ENCODE peak calls at places on chromosomes 12 and 14, in four cellular contexts. N, X, L and C are unnamed samples.

GRCh38 chr12:132554857-132555630 is 55.3 kb downstream of the LRCOL1 start:
- DNase-seq in L (no peak), X (peak; percentile 20), N (no peak), C (no peak)

GRCh38 chr12:52681551-52682380 is 1.6 kb upstream of the KRT1 start:
- DNase-seq in X (no peak), L (no peak), N (no peak), C (no peak)

GRCh38 chr14:95098984-95099599 is 58.2 kb downstream of the DICER1 start:
- DNase-seq in N (no peak), X (peak; percentile 80), L (peak; percentile 49), C (peak; percentile 62)

GRCh38 chr14:49950275-49951250 is 57.7 kb downstream of the ARF6 start:
- DNase-seq in N (no peak), L (no peak), X (peak; percentile 15), C (no peak)

GRCh38 chr12:41907036-41907435 is 237.6 kb downstream of the GXYLT1 start:
- DNase-seq in L (no peak), N (no peak), X (no peak), C (no peak)

GRCh38 chr14:104237651-104238423 is 99.5 kb downstream of the KIF26A start:
- DNase-seq in X (no peak), L (no peak), N (no peak), C (no peak)

GRCh38 chr14:23727566-23728335 is 91.6 kb downstream of the DHRS2 start:
- DNase-seq in X (peak; percentile 43), N (peak; percentile 12), L (peak; percentile 26), C (peak; percentile 24)

GRCh38 chr12:12718382-12718761 is 1.2 kb downstream of the CDKN1B start:
- DNase-seq in N (no peak), L (no peak), X (no peak), C (no peak)

GRCh38 chr12:59040651-59041050 is 120.3 kb upstream of the LRIG3 start:
- DNase-seq in N (no peak), L (peak; percentile 71), X (peak; percentile 90), C (peak; percentile 90)

GRCh38 chr14:44010071-44010470 is 497.0 kb downstream of the FSCB start:
- DNase-seq in L (no peak), N (no peak), X (no peak), C (no peak)

GRCh38 chr12:116547955-116548471 is 11.2 kb upstream of the MAP1LC3B2 start:
- DNase-seq in X (peak; percentile 34), L (no peak), N (no peak), C (peak; percentile 64)

GRCh38 chr12:12501121-12501520 is 61.5 kb downstream of the DUSP16 start:
- DNase-seq in L (no peak), N (no peak), X (no peak), C (no peak)

GRCh38 chr12:120276734-120277133 is 11.2 kb upstream of the PXN start:
- DNase-seq in L (no peak), N (no peak), X (peak; percentile 54), C (no peak)

GRCh38 chr14:64296561-64296960 is 2.4 kb upstream of the ESR2 start:
- DNase-seq in N (no peak), L (peak; percentile 34), X (peak; percentile 57), C (peak; percentile 38)

GRCh38 chr14:64303471-64303917 is 9.3 kb upstream of the ESR2 start:
- DNase-seq in N (peak; percentile 42), L (peak; percentile 33), X (peak; percentile 69), C (peak; percentile 71)

GRCh38 chr14:64294672-64295413 is 672 bp upstream of the ESR2 start:
- DNase-seq in L (peak; percentile 40), N (peak; percentile 67), X (peak; percentile 56), C (peak; percentile 56)

GRCh38 chr14:64293976-64294671 is at the start of gene ESR2:
- DNase-seq in L (peak; percentile 4), N (peak; percentile 33), X (peak; percentile 37), C (peak; percentile 51)

GRCh38 chr14:64298773-64299172 is 4.6 kb upstream of the ESR2 start:
- DNase-seq in X (peak; percentile 5), L (peak; percentile 1), N (peak; percentile 9), C (no peak)
- TF ChIP-seq CTCF in X (no peak), L (no peak), N (peak; percentile 17), C (no peak)

GRCh38 chr14:99717682-99718013 is 33.5 kb downstream of the CYP46A1 start:
- DNase-seq in L (no peak), N (no peak), X (no peak), C (no peak)

GRCh38 chr14:99713972-99714371 is 29.9 kb downstream of the CYP46A1 start:
- DNase-seq in X (no peak), N (no peak), L (no peak), C (no peak)

GRCh38 chr14:99716091-99716849 is 32.2 kb downstream of the CYP46A1 start:
- DNase-seq in X (no peak), L (no peak), N (no peak), C (no peak)

GRCh38 chr14:99716850-99717681 is 33.0 kb downstream of the CYP46A1 start:
- DNase-seq in L (no peak), N (no peak), X (no peak), C (no peak)

DNA sequence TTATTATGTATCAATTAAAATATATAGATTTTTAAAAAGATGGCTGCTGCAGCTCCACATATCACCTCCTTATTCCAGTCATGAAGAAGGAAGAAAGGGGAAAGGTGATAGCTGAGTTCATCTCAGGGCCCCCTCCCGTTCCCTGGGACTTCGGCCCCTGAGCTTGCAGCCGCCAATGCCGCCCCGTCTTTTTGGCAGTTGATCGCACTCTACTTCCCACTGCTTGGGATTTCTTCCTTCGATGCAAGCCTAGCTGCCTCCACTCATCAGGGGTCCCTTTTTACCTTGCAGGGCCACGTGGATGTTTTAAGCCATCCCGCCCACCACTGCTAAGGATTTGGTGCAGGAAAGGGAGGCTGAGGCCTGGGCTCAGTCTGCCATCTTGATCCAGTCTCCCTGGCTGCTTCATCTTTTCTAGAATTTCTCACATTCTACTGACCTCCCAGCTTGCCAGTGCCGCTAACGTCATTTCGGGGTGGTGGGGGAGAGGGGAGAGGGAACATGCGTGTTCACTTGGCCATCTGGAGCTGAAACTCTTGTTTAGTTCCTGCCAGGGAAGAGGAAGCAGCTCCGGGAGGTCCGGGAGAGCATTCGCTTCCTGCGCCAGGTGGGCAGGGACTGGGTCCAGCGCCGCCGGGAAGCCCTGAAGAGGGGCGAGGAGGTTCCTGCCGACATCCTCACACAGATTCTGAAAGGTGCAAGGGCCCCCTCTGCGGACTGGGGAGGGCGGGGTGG is 31.3 kb downstream of the CYP46A1 start:
- DNase-seq in N (no peak), L (no peak), X (no peak), C (no peak)
- H3K4me3 ChIP-seq in N (no peak overlapping the region), L (no peak overlapping the region), X (no peak overlapping the region), C (no peak overlapping the region)

GRCh38 chr12:31589896-31590729 is 823 bp downstream of the DENND5B start:
- DNase-seq in X (peak; percentile 56), N (peak; percentile 57), L (peak; percentile 52), C (peak; percentile 65)
- TF ChIP-seq CTCF in X (no peak), N (peak; percentile 3), L (no peak), C (no peak)

DNA sequence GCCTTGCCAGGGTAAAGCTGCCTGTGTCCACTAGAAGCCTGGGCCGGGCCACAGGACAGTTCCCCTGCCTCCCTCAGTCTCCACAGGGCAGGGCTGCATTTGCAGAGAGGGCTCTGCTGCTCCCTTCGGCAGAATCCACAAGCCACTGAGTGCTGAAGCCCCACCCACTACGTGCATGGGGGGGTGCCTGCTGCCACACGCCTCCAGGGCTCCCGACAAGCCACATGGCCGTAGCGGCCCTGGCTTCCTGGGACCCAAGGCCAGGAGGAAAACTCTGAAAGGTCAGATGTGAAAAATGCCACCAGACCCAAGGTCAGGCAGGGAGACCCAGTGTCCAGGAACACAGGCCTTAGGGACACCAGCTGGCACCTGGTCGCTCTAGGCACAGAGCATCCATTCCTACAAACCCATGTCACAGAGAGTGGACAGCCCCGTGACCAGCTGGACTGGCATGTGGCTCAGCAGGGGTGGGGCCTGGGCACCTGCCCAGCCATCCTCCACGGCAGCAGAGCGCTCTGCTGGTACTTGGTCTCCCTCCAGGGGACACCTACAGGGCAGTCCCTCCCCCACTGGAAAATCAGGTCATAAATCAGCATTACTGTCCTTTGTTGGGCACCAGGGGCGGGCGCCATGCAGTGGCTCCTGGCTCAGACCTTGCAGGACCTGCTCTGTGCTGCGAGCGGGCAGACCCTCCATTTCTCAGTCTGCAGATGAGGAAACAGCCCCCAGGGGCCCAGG is 42.9 kb downstream of the CCDC85C start:
- DNase-seq in N (no peak), X (no peak), L (no peak), C (no peak)
- H3K4me3 ChIP-seq in N (no peak overlapping the region), X (no peak overlapping the region), L (no peak overlapping the region), C (no peak overlapping the region)

GRCh38 chr14:93982684-93983007 is 6.3 kb upstream of the ASB2 start:
- DNase-seq in N (no peak), X (no peak), L (no peak), C (no peak)
- TF ChIP-seq CTCF in N (no peak), X (no peak), L (no peak), C (no peak)

DNA sequence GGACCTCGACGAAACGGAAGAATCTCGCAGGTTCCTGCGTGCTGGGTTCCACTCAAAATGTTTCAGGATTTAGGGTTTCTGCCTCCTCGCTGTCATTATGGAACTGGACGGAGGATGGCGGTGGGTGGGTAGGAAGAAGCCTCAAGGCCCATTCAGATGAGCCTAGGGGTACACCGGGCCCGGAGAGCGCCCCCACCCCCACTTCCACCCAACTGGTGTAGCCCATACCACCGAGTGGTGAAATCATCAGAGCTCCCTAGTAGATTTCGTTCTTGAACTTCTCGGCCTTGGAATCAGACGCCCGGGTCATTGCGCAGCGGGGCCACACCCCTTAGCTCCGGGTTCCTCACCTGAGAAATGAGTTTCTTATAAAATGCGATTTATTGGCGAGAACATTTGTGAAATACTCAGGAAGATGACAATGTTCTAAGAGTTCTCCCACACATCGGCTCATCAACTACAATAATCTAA is 13.3 kb upstream of the TBX3 start:
- DNase-seq in L (no peak), N (no peak), X (no peak), C (no peak)
- H3K4me3 ChIP-seq in L (no peak overlapping the region), N (no peak overlapping the region), X (peak overlapping the region; percentile 55), C (no peak overlapping the region)

DNA sequence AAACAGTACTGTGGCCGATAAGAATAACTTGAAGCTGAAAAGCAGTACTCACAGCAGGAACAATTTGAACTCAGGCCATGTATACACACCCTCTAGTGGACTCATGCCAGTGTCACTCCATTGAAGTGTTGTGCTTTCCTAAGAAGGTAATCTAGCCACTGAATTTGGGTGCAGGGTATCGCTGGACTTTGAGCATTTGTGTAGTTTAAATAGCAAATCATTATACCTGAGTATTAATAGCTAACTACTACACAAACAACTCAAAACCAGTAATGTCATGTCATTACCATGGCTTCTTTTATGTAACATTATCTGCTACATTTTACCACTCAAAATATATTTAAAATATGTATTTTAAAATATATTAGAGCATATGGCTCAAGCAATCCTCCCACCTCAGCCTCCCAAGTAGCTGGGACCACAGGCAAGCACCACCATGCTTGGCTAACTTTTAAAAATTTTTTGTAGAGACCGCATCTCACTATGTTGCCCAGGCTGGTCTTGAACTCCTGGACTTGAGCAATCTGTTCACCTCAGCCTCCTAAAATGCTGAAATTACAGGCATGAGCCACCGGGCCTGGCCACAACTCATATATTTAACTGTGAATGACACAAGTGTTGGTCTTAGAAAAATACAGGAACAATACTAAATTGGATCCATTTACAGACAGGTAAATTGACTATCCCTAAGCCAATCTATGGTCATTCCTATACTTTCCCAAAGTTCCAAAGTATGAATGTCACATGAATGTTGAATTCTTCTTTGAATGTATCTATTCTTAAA is 25.6 kb upstream of the ARID4A start:
- DNase-seq in N (no peak), L (no peak), X (peak; percentile 47), C (peak; percentile 67)
- TF ChIP-seq CTCF in N (no peak), L (no peak), X (peak; percentile 20), C (peak; percentile 31)